ENCODE peak calls at places on chromosome 6, in eight cellular contexts. P, S, N, F, G, I, Q and L are unnamed samples.

GRCh38 chr6:31639449-31639861 is 13.0 kb downstream of the BAG6 start:
- DNase-seq in P (no peak), S (no peak), N (no peak), F (no peak), G (no peak), I (no peak), Q (no peak), L (no peak)

GRCh38 chr6:153090241-153090930 is 40.7 kb downstream of the RGS17 start:
- DNase-seq in P (no peak), S (peak; percentile 84), N (no peak), F (no peak), G (no peak), I (no peak), Q (no peak), L (no peak)

GRCh38 chr6:20719980-20720379 is 185.7 kb downstream of the CDKAL1 start:
- DNase-seq in P (no peak), S (no peak), N (no peak), F (no peak), G (no peak), I (no peak), Q (no peak), L (no peak)

GRCh38 chr6:366972-367794 is 24.4 kb upstream of the IRF4 start:
- DNase-seq in P (no peak), S (no peak), N (no peak), F (no peak), G (no peak), I (no peak), Q (no peak), L (no peak)

GRCh38 chr6:44253307-44254101 is 3.8 kb downstream of the SLC35B2 start:
- DNase-seq in P (no peak), S (no peak), N (peak; percentile 65), F (no peak), G (no peak), I (peak; percentile 83), Q (no peak), L (peak; percentile 70)

GRCh38 chr6:70547313-70547712 is 19.4 kb upstream of the SDHAF4 start:
- DNase-seq in P (no peak), S (no peak), N (peak; percentile 40), F (no peak), G (no peak), I (peak; percentile 44), Q (no peak), L (no peak)

GRCh38 chr6:43627008-43627825 is 1.8 kb downstream of the GTPBP2 start:
- DNase-seq in P (no peak), S (peak; percentile 90), N (peak; percentile 89), F (no peak), G (no peak), I (no peak), Q (peak; percentile 28), L (no peak)

GRCh38 chr6:146904596-146904995 is 299.6 kb upstream of the STXBP5 start:
- DNase-seq in P (no peak), S (no peak), N (no peak), F (no peak), G (no peak), I (no peak), Q (no peak), L (no peak)